ENCODE peak calls at places on chromosomes 2 and 18, in four cellular contexts. H is SJSA1, G is GM20000, N is aorta. U is an unnamed sample.

GRCh38 chr2:102141915-102142828 is at the start of gene IL1R1:
- DNase-seq in H (peak; percentile 66), G (peak; percentile 67), N (peak; percentile 95), U (no peak)

GRCh38 chr2:14628906-14629305 is 3.6 kb upstream of the LRATD1 start:
- DNase-seq in H (no peak), G (no peak), N (no peak), U (no peak)

GRCh38 chr2:99643824-99644787 is 154.3 kb upstream of the REV1 start:
- DNase-seq in H (no peak), G (no peak), N (no peak), U (no peak)

GRCh38 chr2:42926438-42927333 is 134.3 kb upstream of the HAAO start:
- DNase-seq in H (no peak), G (no peak), N (peak; percentile 65), U (no peak)

GRCh38 chr2:86598966-86599365 is 24.7 kb downstream of the RNF103 start:
- DNase-seq in H (no peak), G (no peak), N (no peak), U (no peak)

GRCh38 chr18:48815581-48816324 is 135.0 kb downstream of the SMAD7 start:
- DNase-seq in H (no peak), G (no peak), N (peak; percentile 70), U (no peak)

GRCh38 chr2:224412064-224412921 is 10.4 kb upstream of the FAM124B start:
- DNase-seq in H (no peak), G (no peak), N (no peak), U (no peak)

GRCh38 chr18:67862069-67862468 is 345.5 kb upstream of the DSEL start:
- DNase-seq in H (peak; percentile 5), G (no peak), N (no peak), U (no peak)

GRCh38 chr2:237806334-237806733 is 7.8 kb downstream of the RBM44 start:
- DNase-seq in H (no peak), G (no peak), N (no peak), U (no peak)

GRCh38 chr18:7157760-7158159 is 40.2 kb upstream of the LAMA1 start:
- DNase-seq in H (no peak), G (no peak), N (no peak), U (no peak)

GRCh38 chr2:100321181-100321880 is 970 bp downstream of the LONRF2 start:
- DNase-seq in H (no peak), G (peak; percentile 20), N (no peak), U (peak; percentile 10)

GRCh38 chr18:79876497-79876896 is 75.0 kb downstream of the SLC66A2 start:
- DNase-seq in H (no peak), G (no peak), N (peak; percentile 50), U (no peak)

GRCh38 chr2:3129867-3130266 is 247.8 kb downstream of the EIPR1 start:
- DNase-seq in H (no peak), G (no peak), N (no peak), U (no peak)

GRCh38 chr2:138610201-138610945 is 108.8 kb downstream of the SPOPL start:
- DNase-seq in H (no peak), G (no peak), N (no peak), U (no peak)

GRCh38 chr2:85605406-85606115 is 3.1 kb upstream of the TMEM150A start:
- DNase-seq in H (peak; percentile 95), G (no peak), N (peak; percentile 44), U (no peak)

GRCh38 chr18:69874058-69874457 is 73.6 kb downstream of the CD226 start:
- DNase-seq in H (no peak), G (no peak), N (no peak), U (no peak)

GRCh38 chr2:76930076-76930734 is 592.0 kb downstream of the LRRTM4 start:
- DNase-seq in H (no peak), G (no peak), N (no peak), U (no peak)

GRCh38 chr2:226427538-226428307 is 371.9 kb downstream of the IRS1 start:
- DNase-seq in H (peak; percentile 84), G (no peak), N (no peak), U (no peak)

GRCh38 chr2:148103946-148104345 is 83.1 kb downstream of the MBD5 start:
- DNase-seq in H (no peak), G (no peak), N (no peak), U (no peak)

GRCh38 chr2:80968450-80968849 is 663.9 kb upstream of the LRRTM1 start:
- DNase-seq in H (no peak), G (no peak), N (no peak), U (no peak)

GRCh38 chr2:39433586-39434195 is 3.4 kb downstream of the MAP4K3 start:
- DNase-seq in H (no peak), G (no peak), N (no peak), U (no peak)

GRCh38 chr2:209367091-209367747 is 56.6 kb upstream of the MAP2 start:
- DNase-seq in H (no peak), G (no peak), N (no peak), U (no peak)

GRCh38 chr18:48129621-48130082 is 199.2 kb upstream of the SMAD2 start:
- DNase-seq in H (no peak), G (no peak), N (no peak), U (no peak)